ENCODE peak calls at places on chromosomes 6 and 20, in four cellular contexts. O is A549, W is HepG2, I is K562. D is an unnamed sample.

GRCh38 chr6:13874191-13874549 is 50.6 kb upstream of the RNF182 start:
- DNase-seq in O (no peak), W (no peak), I (no peak), D (no peak)

GRCh38 chr6:9520417-9521151 is 894.3 kb downstream of the TFAP2A start:
- DNase-seq in O (no peak), W (no peak), I (no peak), D (no peak)

GRCh38 chr6:26234421-26235239 is 130.4 kb upstream of the BTN3A2 start:
- DNase-seq in O (peak; percentile 80), W (no peak), I (peak; percentile 93), D (no peak)

GRCh38 chr6:11428895-11429294 is 108.7 kb upstream of the TMEM170B start:
- DNase-seq in O (no peak), W (peak; percentile 80), I (no peak), D (no peak)

GRCh38 chr20:36770680-36771079 is 2.9 kb downstream of the DSN1 start:
- DNase-seq in O (no peak), W (no peak), I (peak; percentile 47), D (no peak)

GRCh38 chr6:28002181-28002580 is 45.1 kb downstream of the OR2B6 start:
- DNase-seq in O (no peak), W (no peak), I (no peak), D (no peak)

GRCh38 chr6:110295451-110296145 is 62.6 kb downstream of the METTL24 start:
- DNase-seq in O (no peak), W (no peak), I (no peak), D (no peak)

GRCh38 chr6:125182237-125183018 is 28.9 kb downstream of the TPD52L1 start:
- DNase-seq in O (no peak), W (no peak), I (no peak), D (no peak)

GRCh38 chr20:21184810-21185209 is 58.9 kb downstream of the KIZ start:
- DNase-seq in O (no peak), W (peak; percentile 71), I (no peak), D (no peak)

GRCh38 chr6:21522773-21523490 is 70.6 kb upstream of the SOX4 start:
- DNase-seq in O (peak; percentile 5), W (no peak), I (no peak), D (peak; percentile 50)

GRCh38 chr6:109348246-109348645 is 34.0 kb downstream of the CD164 start:
- DNase-seq in O (no peak), W (no peak), I (no peak), D (no peak)

GRCh38 chr6:36610576-36611336 is 16.6 kb downstream of the SRSF3 start:
- DNase-seq in O (no peak), W (no peak), I (no peak), D (peak; percentile 2)

GRCh38 chr6:142683688-142684087 is 261.3 kb downstream of the HIVEP2 start:
- DNase-seq in O (no peak), W (no peak), I (no peak), D (no peak)

GRCh38 chr6:167331565-167331964 is 6.7 kb downstream of the TTLL2 start:
- DNase-seq in O (no peak), W (no peak), I (no peak), D (no peak)

GRCh38 chr6:142943746-142944125 is 1.2 kb downstream of the HIVEP2 start:
- DNase-seq in O (no peak), W (peak; percentile 38), I (no peak), D (no peak)

GRCh38 chr20:33183292-33183691 is 15.3 kb downstream of the BPIFA2 start:
- DNase-seq in O (no peak), W (no peak), I (no peak), D (no peak)

GRCh38 chr6:36590237-36590636 is 3.9 kb upstream of the SRSF3 start:
- DNase-seq in O (no peak), W (peak; percentile 57), I (no peak), D (peak; percentile 12)

GRCh38 chr6:126033696-126034095 is 47.4 kb downstream of the TRMT11 start:
- DNase-seq in O (peak; percentile 29), W (peak; percentile 68), I (peak; percentile 61), D (no peak)

GRCh38 chr6:167855825-167856425 is 29.2 kb downstream of the AFDN start:
- DNase-seq in O (peak; percentile 2), W (peak; percentile 96), I (peak; percentile 82), D (no peak)

GRCh38 chr6:31332637-31333602 is 24.1 kb downstream of the HLA-B start:
- DNase-seq in O (no peak), W (no peak), I (no peak), D (no peak)

GRCh38 chr6:41065550-41066026 is 6.6 kb downstream of the OARD1 start:
- DNase-seq in O (no peak), W (peak; percentile 98), I (no peak), D (no peak)

GRCh38 chr6:43093361-43094289 is 17.5 kb downstream of the PTK7 start:
- DNase-seq in O (no peak), W (peak; percentile 93), I (peak; percentile 87), D (no peak)

GRCh38 chr6:87182321-87182720 is 27.0 kb downstream of the ZNF292 start:
- DNase-seq in O (no peak), W (no peak), I (no peak), D (no peak)

GRCh38 chr6:14841901-14842421 is 403.9 kb upstream of the JARID2 start:
- DNase-seq in O (no peak), W (no peak), I (no peak), D (no peak)

GRCh38 chr6:81751388-81752083 is 945 bp downstream of the TENT5A start:
- DNase-seq in O (peak; percentile 2), W (peak; percentile 21), I (no peak), D (peak; percentile 44)

GRCh38 chr20:37362231-37362792 is 16.4 kb downstream of the SRC start:
- DNase-seq in O (no peak), W (no peak), I (no peak), D (no peak)

GRCh38 chr20:25457886-25458680 is 50.6 kb downstream of the GINS1 start:
- DNase-seq in O (no peak), W (no peak), I (no peak), D (no peak)

GRCh38 chr6:15061176-15061575 is 184.7 kb upstream of the JARID2 start:
- DNase-seq in O (no peak), W (no peak), I (no peak), D (peak; percentile 26)

GRCh38 chr6:34457747-34458462 is 8.0 kb upstream of the PACSIN1 start:
- DNase-seq in O (no peak), W (peak; percentile 77), I (no peak), D (no peak)

GRCh38 chr6:152378154-152378553 is 259.0 kb downstream of the SYNE1 start:
- DNase-seq in O (no peak), W (peak; percentile 28), I (no peak), D (no peak)
- TF ChIP-seq JUN in O (no peak), W (no peak), I (no peak), D (no peak)

DNA sequence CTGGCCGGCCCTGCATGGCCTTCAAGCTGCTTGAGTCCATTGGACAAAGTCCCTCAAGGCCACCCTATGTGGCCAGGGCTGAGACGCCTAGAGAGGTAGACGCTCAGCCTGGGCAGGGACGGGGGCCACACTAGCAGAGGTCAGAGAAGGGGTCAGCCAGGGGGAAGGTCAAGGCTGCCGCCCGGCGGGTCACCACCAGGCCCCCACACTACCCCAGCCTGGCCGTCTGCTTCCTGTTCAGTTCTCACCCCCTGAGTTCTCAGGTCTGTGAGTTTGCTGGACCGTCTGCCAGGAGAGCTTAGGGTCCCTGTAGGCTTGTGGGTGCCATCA is 37.3 kb downstream of the NTSR1 start:
- DNase-seq in O (no peak), W (no peak), I (no peak), D (no peak)
- TF ChIP-seq ESRRA in O (no peak), W (no peak), I (no peak), D (no peak)

DNA sequence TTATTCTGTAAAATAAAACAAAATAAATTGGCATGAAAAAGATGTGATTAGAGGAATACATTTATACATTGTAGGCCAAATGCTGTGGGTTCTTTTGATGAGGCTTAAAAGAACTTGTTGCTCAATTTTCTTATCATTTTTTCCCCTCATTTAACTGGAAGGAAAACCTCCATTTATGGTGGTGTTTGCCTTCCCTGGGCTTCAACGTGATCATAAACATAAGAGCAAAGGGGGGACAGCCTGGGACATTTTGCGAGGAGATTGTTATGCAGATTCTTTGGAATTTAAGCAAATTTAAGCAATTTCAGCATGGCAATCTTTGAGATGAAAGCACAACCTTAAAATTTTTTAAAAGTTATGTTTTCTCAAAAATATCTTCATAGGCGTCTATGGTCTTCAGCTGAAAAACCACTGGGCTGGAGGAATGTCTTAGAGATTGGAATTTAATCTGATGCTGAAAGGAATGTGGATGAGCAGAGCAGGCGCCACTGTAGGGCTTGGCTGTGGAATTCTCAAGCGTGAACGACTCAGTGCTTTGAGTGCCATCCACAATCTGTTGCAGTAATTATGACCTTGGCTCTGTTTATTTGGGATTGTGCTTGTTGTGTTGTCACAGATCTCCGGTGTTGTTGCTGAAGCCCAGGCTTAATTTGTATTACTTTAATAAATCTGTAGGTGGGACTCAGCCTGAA is 149.4 kb upstream of the MLIP start:
- DNase-seq in O (no peak), W (no peak), I (no peak), D (peak; percentile 43)
- TF ChIP-seq JUN in O (no peak), W (no peak), I (no peak), D (no peak)

GRCh38 chr6:141483561-141484061 is 649.1 kb upstream of the GJE1 start:
- DNase-seq in O (peak; percentile 3), W (no peak), I (no peak), D (no peak)
- TF ChIP-seq ESRRA in O (no peak), W (no peak), I (no peak), D (no peak)

GRCh38 chr6:117602899-117603588 is 733 bp upstream of the GOPC start:
- DNase-seq in O (no peak), W (no peak), I (no peak), D (no peak)

GRCh38 chr6:117601811-117602150 is 530 bp downstream of the GOPC start:
- DNase-seq in O (no peak), W (no peak), I (peak; percentile 18), D (no peak)

GRCh38 chr6:117597755-117598154 is 4.6 kb downstream of the GOPC start:
- DNase-seq in O (no peak), W (no peak), I (no peak), D (no peak)

GRCh38 chr6:117602151-117602898 is at the start of gene GOPC:
- DNase-seq in O (peak; percentile 92), W (peak; percentile 98), I (peak; percentile 97), D (peak; percentile 93)

GRCh38 chr6:117600008-117600743 is 2.1 kb downstream of the GOPC start:
- DNase-seq in O (no peak), W (no peak), I (peak; percentile 36), D (no peak)
- TF ChIP-seq JUN in O (no peak), W (no peak), I (no peak), D (no peak)